ENCODE peak calls at places on chromosomes 4 and X, in four cellular contexts. U, Q, T and E are unnamed samples.
A peak's percentile ranks its signal among the peaks of the same experiment; 100 is the strongest.

GRCh38 chr4:38869511-38869910 is 1.9 kb downstream of the FAM114A1 start:
- DNase-seq in U (no peak), Q (no peak), T (peak; percentile 17), E (no peak)

GRCh38 chrX:69318651-69319305 is 153.5 kb upstream of the PJA1 start:
- DNase-seq in U (no peak), Q (no peak), T (no peak), E (no peak)

GRCh38 chr4:176270669-176271068 is 1.6 kb upstream of the ASB5 start:
- DNase-seq in U (no peak), Q (no peak), T (peak; percentile 43), E (peak; percentile 100)

GRCh38 chr4:154559141-154559841 is 3.5 kb upstream of the FGB start:
- DNase-seq in U (peak; percentile 49), Q (no peak), T (peak; percentile 53), E (peak; percentile 65)

GRCh38 chr4:164229255-164229654 is 524.7 kb upstream of the SMIM31 start:
- DNase-seq in U (no peak), Q (no peak), T (no peak), E (no peak)

GRCh38 chrX:3548743-3549441 is 164.6 kb downstream of the PRKX start:
- DNase-seq in U (no peak), Q (no peak), T (peak; percentile 4), E (peak; percentile 79)

GRCh38 chr4:4781936-4782754 is 77.3 kb upstream of the MSX1 start:
- DNase-seq in U (no peak), Q (no peak), T (no peak), E (peak; percentile 72)

GRCh38 chr4:155582971-155583437 is 83.6 kb upstream of the GUCY1A1 start:
- DNase-seq in U (no peak), Q (no peak), T (peak; percentile 91), E (peak; percentile 92)

GRCh38 chrX:74835566-74835965 is 89.7 kb downstream of the NEXMIF start:
- DNase-seq in U (no peak), Q (no peak), T (no peak), E (no peak)

GRCh38 chr4:78004270-78004669 is 52.9 kb upstream of the FRAS1 start:
- DNase-seq in U (no peak), Q (no peak), T (no peak), E (no peak)

GRCh38 chr4:78222575-78223186 is 165.6 kb downstream of the FRAS1 start:
- DNase-seq in U (no peak), Q (no peak), T (no peak), E (no peak)

GRCh38 chrX:53084043-53084570 is 1.9 kb downstream of the TSPYL2 start:
- DNase-seq in U (no peak), Q (no peak), T (no peak), E (peak; percentile 36)

GRCh38 chr4:38160487-38161207 is 200.4 kb downstream of the PTTG2 start:
- DNase-seq in U (peak; percentile 23), Q (peak; percentile 69), T (peak; percentile 91), E (peak; percentile 99)

GRCh38 chr4:76962406-76963135 is 13.0 kb downstream of the SEPTIN11 start:
- DNase-seq in U (no peak), Q (no peak), T (no peak), E (no peak)
- TF ChIP-seq FOS in U (no peak), Q (no peak), T (no peak), E (no peak)

GRCh38 chr4:183960912-183961569 is 55.9 kb downstream of the STOX2 start:
- DNase-seq in U (no peak), Q (no peak), T (no peak), E (no peak)

GRCh38 chr4:183959349-183959748 is 54.2 kb downstream of the STOX2 start:
- DNase-seq in U (no peak), Q (no peak), T (no peak), E (no peak)

GRCh38 chr4:183960021-183960420 is 54.9 kb downstream of the STOX2 start:
- DNase-seq in U (peak; percentile 18), Q (no peak), T (no peak), E (peak; percentile 72)

GRCh38 chr4:183961772-183962171 is 56.7 kb downstream of the STOX2 start:
- DNase-seq in U (no peak), Q (no peak), T (no peak), E (no peak)

DNA sequence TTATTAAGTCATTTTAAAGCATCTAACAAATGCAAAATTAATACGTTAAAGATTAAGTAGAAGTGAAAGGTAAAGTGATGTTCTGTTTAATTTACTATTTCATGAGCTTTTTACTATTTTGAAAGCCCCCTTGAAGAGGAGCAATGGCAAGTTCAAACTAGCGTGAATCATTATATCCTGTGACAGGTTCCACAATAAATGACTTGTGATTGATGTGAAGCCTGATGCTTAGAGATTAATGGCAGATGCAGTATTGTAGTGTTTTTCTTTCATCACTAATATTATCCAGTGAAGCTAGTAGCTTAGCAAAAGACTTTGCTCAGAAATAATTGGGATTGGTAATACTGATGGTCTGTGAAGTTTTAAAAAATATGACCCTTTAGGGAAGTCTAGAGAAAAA is 57.3 kb downstream of the STOX2 start:
- DNase-seq in U (no peak), Q (no peak), T (no peak), E (no peak)
- TF ChIP-seq FOS in U (no peak), Q (no peak), T (no peak), E (no peak)

DNA sequence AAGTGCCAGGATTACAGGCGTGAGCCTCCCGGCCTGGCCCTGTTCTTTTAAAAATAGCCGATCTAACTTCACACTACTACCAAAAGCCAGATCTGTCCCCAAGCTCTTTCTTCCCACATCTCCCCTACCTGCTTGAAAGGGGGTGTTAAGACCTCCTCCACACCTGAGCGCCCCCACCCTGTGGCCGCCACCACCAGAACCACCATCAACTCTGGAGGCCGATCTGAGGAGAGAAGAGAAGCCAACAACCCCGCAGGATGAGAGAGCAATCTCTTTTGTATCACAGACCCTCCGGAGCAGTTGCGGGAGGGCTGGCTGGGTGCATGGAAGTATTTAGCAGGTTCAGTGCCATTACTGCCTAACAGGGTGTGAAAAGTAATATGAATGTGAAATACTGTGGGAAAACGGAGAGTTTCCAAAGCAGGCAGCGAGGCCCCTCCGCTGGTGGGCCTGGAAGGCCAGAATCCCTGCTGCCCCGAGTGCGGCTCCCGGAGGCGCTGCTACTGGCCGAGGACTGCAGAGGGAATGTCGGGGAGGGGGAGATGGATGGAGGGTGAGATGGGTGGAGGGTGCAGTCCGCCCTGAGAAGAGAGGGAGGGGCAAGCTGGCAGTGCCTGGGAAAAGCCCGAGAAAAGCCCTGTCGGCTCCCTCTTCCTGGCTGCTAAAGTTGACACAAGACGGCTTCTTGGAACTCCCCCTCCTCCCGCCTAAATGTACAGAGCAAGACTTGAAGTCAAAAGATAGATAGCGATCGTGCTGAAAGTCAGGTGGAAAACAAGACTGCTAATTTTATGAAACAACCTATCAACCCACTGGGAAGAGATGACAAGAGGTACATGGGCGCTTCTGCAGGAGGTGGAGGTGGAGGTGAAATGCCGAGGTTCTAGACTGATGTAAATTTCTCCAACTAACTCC is 22.3 kb downstream of the HAND2 start:
- DNase-seq in U (no peak), Q (no peak), T (no peak), E (no peak)
- TF ChIP-seq FOS in U (no peak), Q (no peak), T (no peak), E (no peak)

DNA sequence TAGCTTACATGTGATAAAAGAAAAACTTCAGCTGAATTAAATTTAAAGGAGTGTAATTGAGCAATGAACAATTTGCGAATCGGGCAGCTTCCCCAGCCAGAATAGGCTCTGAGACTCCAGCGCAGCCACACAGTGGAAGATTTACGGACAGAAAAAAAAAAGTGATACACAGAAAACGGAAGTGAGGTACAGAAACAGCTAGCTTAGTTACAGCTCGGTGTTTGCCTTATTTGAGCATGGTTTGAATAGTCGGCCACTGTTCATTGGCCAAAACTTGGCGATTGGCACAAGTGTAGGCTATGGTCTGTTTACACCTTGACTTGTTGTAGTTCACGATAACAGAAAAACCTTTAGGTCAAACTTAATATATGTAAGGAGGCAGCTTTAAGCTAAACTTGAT is 16.7 kb upstream of the SUPT20HL1 start:
- DNase-seq in U (no peak), Q (no peak), T (no peak), E (no peak)
- TF ChIP-seq FOS in U (no peak), Q (no peak), T (no peak), E (no peak)

GRCh38 chr4:150055467-150055866 is 22.8 kb upstream of the DCLK2 start:
- DNase-seq in U (no peak), Q (no peak), T (no peak), E (no peak)

DNA sequence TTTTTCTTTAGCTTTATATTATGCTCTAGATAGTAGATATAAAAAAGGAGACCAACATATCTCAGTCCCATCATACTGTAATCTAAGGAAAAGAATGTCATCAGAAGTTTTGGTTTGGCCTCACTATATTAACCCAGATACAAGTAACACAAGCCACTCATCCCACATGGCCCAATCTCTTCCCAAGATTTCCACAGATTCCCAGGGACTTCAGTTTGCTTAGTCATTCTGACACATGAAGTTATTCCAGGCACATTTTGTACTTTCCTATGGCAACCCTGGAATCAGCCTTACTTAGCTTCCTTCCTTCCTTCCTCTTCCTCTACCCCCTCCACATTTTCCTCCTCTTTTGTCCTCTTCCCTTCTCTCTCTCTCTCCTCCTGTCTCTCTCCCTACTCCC is 21.7 kb upstream of the DCLK2 start:
- DNase-seq in U (no peak), Q (no peak), T (no peak), E (peak; percentile 70)
- TF ChIP-seq FOS in U (no peak), Q (no peak), T (no peak), E (no peak)